ENCODE peak calls at places on chromosomes 5 and 9, in four cellular contexts. One of them, this sample, is unnamed. For H3K36me3, the result is how much of the 10 kb centered on the place peaks cover.

GRCh38 chr5:112742424-112742823 is 4.7 kb downstream of the APC start:
- DNase-seq in adrenal gland: no peak
- DNase-seq in uterus: no peak
- DNase-seq in IMR-90: no peak
- DNase-seq in this sample: no peak

GRCh38 chr5:77155179-77155839 is 55.2 kb upstream of the PDE8B start:
- DNase-seq in adrenal gland: no peak
- DNase-seq in uterus: no peak
- DNase-seq in IMR-90: no peak
- DNase-seq in this sample: no peak

GRCh38 chr9:6667633-6668280 is 22.2 kb upstream of the GLDC start:
- DNase-seq in adrenal gland: no peak
- DNase-seq in uterus: no peak
- DNase-seq in IMR-90: peak
- DNase-seq in this sample: no peak

GRCh38 chr9:123450096-123450495 is 94.1 kb downstream of the CRB2 start:
- DNase-seq in adrenal gland: no peak
- DNase-seq in uterus: no peak
- DNase-seq in IMR-90: no peak
- DNase-seq in this sample: no peak

GRCh38 chr5:61275841-61276240 is 56.2 kb upstream of the ZSWIM6 start:
- DNase-seq in adrenal gland: peak
- DNase-seq in uterus: no peak
- DNase-seq in IMR-90: peak
- DNase-seq in this sample: peak

GRCh38 chr9:120829650-120830049 is 13.1 kb downstream of the PSMD5 start:
- DNase-seq in adrenal gland: no peak
- DNase-seq in uterus: no peak
- DNase-seq in IMR-90: no peak
- DNase-seq in this sample: no peak

GRCh38 chr5:129506092-129506491 is 46.0 kb downstream of the ADAMTS19 start:
- DNase-seq in adrenal gland: no peak
- DNase-seq in uterus: no peak
- DNase-seq in IMR-90: peak
- DNase-seq in this sample: no peak

GRCh38 chr9:129709471-129710460 is 43.1 kb downstream of the PTGES start:
- DNase-seq in adrenal gland: no peak
- DNase-seq in uterus: no peak
- DNase-seq in IMR-90: no peak
- DNase-seq in this sample: no peak

GRCh38 chr9:122356627-122357026 is 14.2 kb upstream of the PTGS1 start:
- DNase-seq in adrenal gland: no peak
- DNase-seq in uterus: no peak
- DNase-seq in IMR-90: no peak
- DNase-seq in this sample: no peak

GRCh38 chr9:36781532-36781931 is 208.8 kb downstream of the MELK start:
- DNase-seq in adrenal gland: peak
- DNase-seq in uterus: no peak
- DNase-seq in IMR-90: peak
- DNase-seq in this sample: no peak

GRCh38 chr5:174172104-174172965 is 126.8 kb downstream of the NSG2 start:
- DNase-seq in adrenal gland: no peak
- DNase-seq in uterus: no peak
- DNase-seq in IMR-90: no peak
- DNase-seq in this sample: no peak

GRCh38 chr5:126100767-126101166 is 322.4 kb upstream of the GRAMD2B start:
- DNase-seq in adrenal gland: no peak
- DNase-seq in uterus: no peak
- DNase-seq in IMR-90: no peak
- DNase-seq in this sample: no peak

GRCh38 chr9:133715866-133716563 is 22.1 kb downstream of the SARDH start:
- DNase-seq in adrenal gland: peak
- DNase-seq in uterus: no peak
- DNase-seq in IMR-90: peak
- DNase-seq in this sample: peak

GRCh38 chr5:152488869-152489268 is 83.8 kb upstream of the NMUR2 start:
- DNase-seq in adrenal gland: peak
- DNase-seq in uterus: no peak
- DNase-seq in IMR-90: no peak
- DNase-seq in this sample: no peak

GRCh38 chr9:74770508-74771261 is 117.0 kb downstream of the TRPM6 start:
- DNase-seq in adrenal gland: peak
- DNase-seq in uterus: no peak
- DNase-seq in IMR-90: no peak
- DNase-seq in this sample: no peak

GRCh38 chr5:93746406-93747056 is 5.1 kb upstream of the POU5F2 start:
- DNase-seq in adrenal gland: no peak
- DNase-seq in uterus: no peak
- DNase-seq in IMR-90: peak
- DNase-seq in this sample: no peak

GRCh38 chr5:61631438-61631941 is 299.4 kb downstream of the ZSWIM6 start:
- DNase-seq in adrenal gland: peak
- DNase-seq in uterus: no peak
- DNase-seq in IMR-90: peak
- DNase-seq in this sample: peak

GRCh38 chr9:108687360-108687981 is 168.3 kb downstream of the ACTL7B start:
- DNase-seq in adrenal gland: no peak
- DNase-seq in uterus: no peak
- DNase-seq in IMR-90: peak
- DNase-seq in this sample: no peak

GRCh38 chr5:57802131-57802530 is 319.5 kb upstream of the ACTBL2 start:
- DNase-seq in adrenal gland: no peak
- DNase-seq in uterus: no peak
- DNase-seq in IMR-90: no peak
- DNase-seq in this sample: no peak

GRCh38 chr9:89277454-89277853 is 33.5 kb upstream of the CKS2 start:
- DNase-seq in adrenal gland: no peak
- DNase-seq in uterus: no peak
- DNase-seq in IMR-90: peak
- DNase-seq in this sample: no peak

GRCh38 chr5:57166250-57166649 is 7.6 kb upstream of the GPBP1 start:
- DNase-seq in adrenal gland: no peak
- DNase-seq in uterus: no peak
- DNase-seq in IMR-90: no peak
- DNase-seq in this sample: no peak

GRCh38 chr5:73896668-73897067 is 270.7 kb downstream of the ARHGEF28 start:
- DNase-seq in adrenal gland: no peak
- DNase-seq in uterus: no peak
- DNase-seq in IMR-90: no peak
- DNase-seq in this sample: no peak

GRCh38 chr5:121918238-121918637 is 43.5 kb upstream of the SRFBP1 start:
- DNase-seq in adrenal gland: no peak
- DNase-seq in uterus: no peak
- DNase-seq in IMR-90: no peak
- DNase-seq in this sample: no peak

GRCh38 chr5:128644863-128645262 is 106.8 kb upstream of the FBN2 start:
- DNase-seq in adrenal gland: no peak
- DNase-seq in uterus: no peak
- DNase-seq in IMR-90: peak
- DNase-seq in this sample: no peak

GRCh38 chr5:159206368-159206767 is 3.0 kb downstream of the RNF145 start:
- DNase-seq in adrenal gland: no peak
- DNase-seq in uterus: no peak
- DNase-seq in IMR-90: peak
- DNase-seq in this sample: no peak

GRCh38 chr9:36074870-36075532 is 38.3 kb downstream of the RECK start:
- DNase-seq in adrenal gland: peak
- DNase-seq in uterus: peak
- DNase-seq in IMR-90: peak
- DNase-seq in this sample: peak

GRCh38 chr9:118669986-118670385 is 699.2 kb downstream of the BRINP1 start:
- DNase-seq in adrenal gland: no peak
- DNase-seq in uterus: no peak
- DNase-seq in IMR-90: no peak
- DNase-seq in this sample: no peak

GRCh38 chr5:150000990-150001659 is 586 bp downstream of the HMGXB3 start:
- DNase-seq in adrenal gland: peak
- DNase-seq in uterus: no peak
- DNase-seq in IMR-90: peak
- DNase-seq in this sample: peak

GRCh38 chr5:71865202-71865601 is 146.1 kb downstream of the CARTPT start:
- DNase-seq in adrenal gland: no peak
- DNase-seq in uterus: no peak
- DNase-seq in IMR-90: peak
- DNase-seq in this sample: no peak

GRCh38 chr5:82642313-82642712 is 364.2 kb upstream of the RPS23 start:
- DNase-seq in adrenal gland: no peak
- DNase-seq in uterus: no peak
- DNase-seq in IMR-90: no peak
- DNase-seq in this sample: no peak

GRCh38 chr9:121992571-121993212 is 100.4 kb downstream of the TTLL11 start:
- DNase-seq in adrenal gland: peak
- DNase-seq in uterus: peak
- DNase-seq in IMR-90: peak
- DNase-seq in this sample: peak

GRCh38 chr5:127820910-127821553 is 117.8 kb downstream of the CCDC192 start:
- DNase-seq in adrenal gland: no peak
- DNase-seq in uterus: no peak
- DNase-seq in IMR-90: peak
- DNase-seq in this sample: no peak

GRCh38 chr5:88143693-88144218 is 124.9 kb downstream of the TMEM161B start:
- DNase-seq in adrenal gland: no peak
- DNase-seq in uterus: no peak
- DNase-seq in IMR-90: no peak
- DNase-seq in this sample: no peak

GRCh38 chr5:141850183-141850768 is 27.9 kb downstream of the PCDH1 start:
- DNase-seq in adrenal gland: peak
- DNase-seq in uterus: peak
- DNase-seq in IMR-90: peak
- DNase-seq in this sample: no peak

GRCh38 chr9:136014147-136014927 is 53.2 kb upstream of the UBAC1 start:
- DNase-seq in adrenal gland: peak
- DNase-seq in uterus: no peak
- DNase-seq in IMR-90: no peak
- DNase-seq in this sample: peak
- H3K36me3 ChIP-seq in adrenal gland: under half
- H3K36me3 ChIP-seq in uterus: under half
- H3K36me3 ChIP-seq in IMR-90: under half
- H3K36me3 ChIP-seq in this sample: under half

GRCh38 chr5:42949348-42950090 is 90.6 kb downstream of the ANXA2R start:
- DNase-seq in adrenal gland: peak
- DNase-seq in uterus: peak
- DNase-seq in IMR-90: peak
- DNase-seq in this sample: peak

GRCh38 chr5:42950091-42950465 is 90.0 kb downstream of the ANXA2R start:
- DNase-seq in adrenal gland: no peak
- DNase-seq in uterus: no peak
- DNase-seq in IMR-90: no peak
- DNase-seq in this sample: no peak

GRCh38 chr5:42951169-42951846 is 88.8 kb downstream of the ANXA2R start:
- DNase-seq in adrenal gland: peak
- DNase-seq in uterus: no peak
- DNase-seq in IMR-90: peak
- DNase-seq in this sample: no peak

GRCh38 chr5:42950466-42951168 is 89.5 kb downstream of the ANXA2R start:
- DNase-seq in adrenal gland: peak
- DNase-seq in uterus: peak
- DNase-seq in IMR-90: peak
- DNase-seq in this sample: peak

GRCh38 chr5:42948961-42949347 is 91.2 kb downstream of the ANXA2R start:
- DNase-seq in adrenal gland: no peak
- DNase-seq in uterus: no peak
- DNase-seq in IMR-90: no peak
- DNase-seq in this sample: no peak
- H3K4me3 ChIP-seq in adrenal gland: no peak
- H3K4me3 ChIP-seq in uterus: no peak
- H3K4me3 ChIP-seq in IMR-90: peak
- H3K4me3 ChIP-seq in this sample: no peak

DNA sequence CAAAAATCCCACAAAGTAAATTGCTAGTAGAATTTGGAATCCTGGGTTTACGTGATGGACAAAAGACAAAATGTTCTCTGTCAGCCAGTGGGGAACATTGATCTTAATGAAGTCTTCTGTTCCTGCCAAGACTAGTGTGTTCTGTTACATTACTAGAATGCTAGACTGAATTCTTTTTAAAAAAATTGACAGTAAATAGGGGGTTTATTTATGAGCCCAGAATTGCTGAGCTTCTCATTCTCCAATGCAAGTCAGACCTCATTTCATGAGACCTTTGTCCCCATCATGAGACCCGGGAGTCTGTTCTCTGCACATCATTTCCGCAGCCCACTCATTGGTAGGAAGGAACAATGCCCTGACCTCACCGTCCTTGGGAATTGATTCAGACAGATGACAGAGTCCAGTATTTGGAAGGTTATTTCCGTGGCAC is 173.8 kb upstream of the OTULINL start:
- DNase-seq in adrenal gland: peak
- DNase-seq in uterus: no peak
- DNase-seq in IMR-90: no peak
- DNase-seq in this sample: no peak
- H3K36me3 ChIP-seq in adrenal gland: under half
- H3K36me3 ChIP-seq in uterus: under half
- H3K36me3 ChIP-seq in IMR-90: half or more
- H3K36me3 ChIP-seq in this sample: under half

DNA sequence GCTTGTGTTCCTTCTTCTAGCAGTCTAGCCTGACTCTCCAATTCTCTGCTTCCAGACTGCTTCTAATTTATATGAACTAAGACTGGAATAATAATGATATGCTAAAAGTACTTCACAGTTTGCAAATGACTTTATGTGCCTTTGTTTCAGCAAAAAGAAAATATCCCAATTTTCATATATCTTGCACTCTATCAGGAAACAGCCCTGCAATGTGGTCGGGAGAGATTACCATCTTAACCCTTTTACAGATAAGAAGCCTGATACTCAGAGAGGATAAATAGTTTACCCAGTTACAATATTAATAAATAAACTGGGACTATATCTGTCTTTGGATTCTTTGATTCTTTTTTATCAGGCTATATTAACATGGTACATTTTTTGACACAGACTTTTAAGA is 126.0 kb downstream of the CDC42SE2 start:
- DNase-seq in adrenal gland: no peak
- DNase-seq in uterus: no peak
- DNase-seq in IMR-90: no peak
- DNase-seq in this sample: no peak
- H3K4me3 ChIP-seq in adrenal gland: no peak
- H3K4me3 ChIP-seq in uterus: no peak
- H3K4me3 ChIP-seq in IMR-90: no peak
- H3K4me3 ChIP-seq in this sample: no peak